ENCODE peak calls at places on chromosomes 13 and 19, in five cellular contexts. One of them, this sample, is unnamed.

GRCh38 chr13:98752111-98752941 is at the start of gene SLC15A1:
- DNase-seq in lower leg skin: peak; percentile 82
- DNase-seq in AG10803: no peak
- DNase-seq in heart right ventricle: no peak
- DNase-seq in neural progenitor cell: peak; percentile 33
- DNase-seq in this sample: no peak

GRCh38 chr19:11164879-11165406 is 9.4 kb upstream of the SPC24 start:
- DNase-seq in AG10803: peak; percentile 97
- DNase-seq in neural progenitor cell: no peak
- DNase-seq in lower leg skin: peak; percentile 96
- DNase-seq in heart right ventricle: peak; percentile 87
- DNase-seq in this sample: peak; percentile 100

GRCh38 chr13:94842901-94843300 is 130.6 kb upstream of the SOX21 start:
- DNase-seq in AG10803: no peak
- DNase-seq in heart right ventricle: no peak
- DNase-seq in neural progenitor cell: no peak
- DNase-seq in lower leg skin: no peak
- DNase-seq in this sample: no peak

GRCh38 chr19:11659612-11660011 is 62.3 kb downstream of the ZNF627 start:
- DNase-seq in heart right ventricle: no peak
- DNase-seq in AG10803: peak; percentile 9
- DNase-seq in neural progenitor cell: no peak
- DNase-seq in lower leg skin: no peak
- DNase-seq in this sample: peak; percentile 19

GRCh38 chr19:49368711-49369358 is 5.2 kb downstream of the DKKL1 start:
- DNase-seq in heart right ventricle: no peak
- DNase-seq in lower leg skin: no peak
- DNase-seq in AG10803: no peak
- DNase-seq in neural progenitor cell: no peak
- DNase-seq in this sample: no peak

GRCh38 chr13:48801255-48801654 is 147.5 kb downstream of the CYSLTR2 start:
- DNase-seq in heart right ventricle: no peak
- DNase-seq in AG10803: peak; percentile 90
- DNase-seq in neural progenitor cell: no peak
- DNase-seq in lower leg skin: no peak
- DNase-seq in this sample: peak; percentile 45

GRCh38 chr13:102484329-102484728 is 82.5 kb upstream of the FGF14 start:
- DNase-seq in lower leg skin: no peak
- DNase-seq in heart right ventricle: no peak
- DNase-seq in AG10803: no peak
- DNase-seq in neural progenitor cell: peak; percentile 41
- DNase-seq in this sample: peak; percentile 13

GRCh38 chr19:17775245-17775927 is 19.6 kb upstream of the B3GNT3 start:
- DNase-seq in lower leg skin: no peak
- DNase-seq in neural progenitor cell: peak; percentile 82
- DNase-seq in AG10803: peak; percentile 9
- DNase-seq in heart right ventricle: no peak
- DNase-seq in this sample: peak; percentile 32

GRCh38 chr19:42069619-42070293 is at the start of gene GRIK5:
- DNase-seq in lower leg skin: no peak
- DNase-seq in neural progenitor cell: peak; percentile 65
- DNase-seq in heart right ventricle: no peak
- DNase-seq in AG10803: no peak
- DNase-seq in this sample: no peak

GRCh38 chr13:46664195-46664594 is 111.2 kb downstream of the LRCH1 start:
- DNase-seq in lower leg skin: no peak
- DNase-seq in neural progenitor cell: no peak
- DNase-seq in heart right ventricle: no peak
- DNase-seq in AG10803: no peak
- DNase-seq in this sample: no peak

GRCh38 chr19:29724102-29724641 is 9.1 kb upstream of the C19orf12 start:
- DNase-seq in lower leg skin: no peak
- DNase-seq in neural progenitor cell: peak; percentile 71
- DNase-seq in AG10803: no peak
- DNase-seq in heart right ventricle: no peak
- DNase-seq in this sample: no peak

GRCh38 chr13:41581884-41582547 is 124.7 kb downstream of the RGCC start:
- DNase-seq in lower leg skin: no peak
- DNase-seq in heart right ventricle: no peak
- DNase-seq in neural progenitor cell: no peak
- DNase-seq in AG10803: no peak
- DNase-seq in this sample: peak; percentile 41

GRCh38 chr19:35204799-35205732 is 23.5 kb downstream of the FAM187B start:
- DNase-seq in neural progenitor cell: no peak
- DNase-seq in AG10803: no peak
- DNase-seq in lower leg skin: no peak
- DNase-seq in heart right ventricle: peak; percentile 33
- DNase-seq in this sample: no peak

GRCh38 chr19:38044267-38045111 is 137.5 kb downstream of the SIPA1L3 start:
- DNase-seq in lower leg skin: no peak
- DNase-seq in AG10803: no peak
- DNase-seq in heart right ventricle: no peak
- DNase-seq in neural progenitor cell: no peak
- DNase-seq in this sample: peak; percentile 47

GRCh38 chr19:43624933-43625332 is 5.5 kb upstream of the ZNF428 start:
- DNase-seq in neural progenitor cell: peak; percentile 86
- DNase-seq in lower leg skin: peak; percentile 93
- DNase-seq in heart right ventricle: peak; percentile 21
- DNase-seq in AG10803: no peak
- DNase-seq in this sample: no peak

GRCh38 chr19:18167975-18168645 is 5.5 kb upstream of the IFI30 start:
- DNase-seq in lower leg skin: no peak
- DNase-seq in heart right ventricle: no peak
- DNase-seq in AG10803: no peak
- DNase-seq in neural progenitor cell: peak; percentile 67
- DNase-seq in this sample: peak; percentile 36

GRCh38 chr13:77374786-77375185 is 47.9 kb upstream of the MYCBP2 start:
- DNase-seq in lower leg skin: no peak
- DNase-seq in AG10803: no peak
- DNase-seq in neural progenitor cell: no peak
- DNase-seq in heart right ventricle: no peak
- DNase-seq in this sample: no peak

GRCh38 chr13:23858586-23858985 is 30.6 kb downstream of the MIPEP start:
- DNase-seq in AG10803: no peak
- DNase-seq in neural progenitor cell: no peak
- DNase-seq in heart right ventricle: no peak
- DNase-seq in lower leg skin: no peak
- DNase-seq in this sample: no peak

DNA sequence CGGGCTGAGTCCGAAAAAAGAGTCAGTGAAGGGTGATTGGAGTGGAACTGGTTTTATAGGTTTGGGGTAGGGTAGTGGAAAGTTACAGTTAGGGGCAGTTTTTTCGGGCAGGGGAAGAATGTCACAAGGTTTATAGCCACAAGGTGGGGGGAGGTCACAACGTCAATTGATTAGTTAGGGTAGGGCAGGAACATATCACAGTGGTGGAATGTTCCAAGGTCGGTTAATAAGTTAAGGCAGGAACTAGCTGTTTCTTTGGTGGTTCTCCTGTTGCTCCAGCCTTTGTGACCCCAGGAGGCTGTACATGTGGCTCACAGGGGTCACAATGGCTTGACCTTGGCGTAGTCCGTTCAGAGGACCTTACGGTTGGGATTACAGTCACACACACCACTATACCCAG is 20.3 kb downstream of the RDH8 start:
- DNase-seq in neural progenitor cell: no peak
- DNase-seq in AG10803: no peak
- DNase-seq in lower leg skin: no peak
- DNase-seq in heart right ventricle: no peak
- DNase-seq in this sample: no peak
- H3K4me3 ChIP-seq in neural progenitor cell: no peak overlapping the region
- H3K4me3 ChIP-seq in AG10803: no peak overlapping the region
- H3K4me3 ChIP-seq in lower leg skin: no peak overlapping the region
- H3K4me3 ChIP-seq in heart right ventricle: no peak overlapping the region
- H3K4me3 ChIP-seq in this sample: no peak overlapping the region

GRCh38 chr13:22162889-22163288 is 492.0 kb downstream of the FGF9 start:
- DNase-seq in neural progenitor cell: no peak
- DNase-seq in heart right ventricle: no peak
- DNase-seq in AG10803: no peak
- DNase-seq in lower leg skin: no peak
- DNase-seq in this sample: no peak

GRCh38 chr13:22169473-22169872 is 498.6 kb downstream of the FGF9 start:
- DNase-seq in heart right ventricle: no peak
- DNase-seq in lower leg skin: no peak
- DNase-seq in neural progenitor cell: no peak
- DNase-seq in AG10803: no peak
- DNase-seq in this sample: no peak

GRCh38 chr13:22173605-22174004 is 502.7 kb downstream of the FGF9 start:
- DNase-seq in neural progenitor cell: no peak
- DNase-seq in AG10803: peak; percentile 66
- DNase-seq in lower leg skin: no peak
- DNase-seq in heart right ventricle: no peak
- DNase-seq in this sample: peak; percentile 33

GRCh38 chr13:22168437-22168836 is 497.6 kb downstream of the FGF9 start:
- DNase-seq in AG10803: no peak
- DNase-seq in heart right ventricle: no peak
- DNase-seq in lower leg skin: no peak
- DNase-seq in neural progenitor cell: no peak
- DNase-seq in this sample: no peak
- TF ChIP-seq CTCF in AG10803: no peak
- TF ChIP-seq CTCF in heart right ventricle: no peak
- TF ChIP-seq CTCF in lower leg skin: no peak
- TF ChIP-seq CTCF in neural progenitor cell: no peak
- TF ChIP-seq CTCF in this sample: no peak

GRCh38 chr13:25169951-25170553 is 2.0 kb downstream of the AMER2 start:
- DNase-seq in lower leg skin: no peak
- DNase-seq in neural progenitor cell: no peak
- DNase-seq in heart right ventricle: no peak
- DNase-seq in AG10803: no peak
- DNase-seq in this sample: no peak

GRCh38 chr13:25172303-25172630 is 179 bp upstream of the AMER2 start:
- DNase-seq in lower leg skin: no peak
- DNase-seq in neural progenitor cell: peak; percentile 33
- DNase-seq in AG10803: no peak
- DNase-seq in heart right ventricle: no peak
- DNase-seq in this sample: no peak

GRCh38 chr13:25171170-25171516 is 945 bp downstream of the AMER2 start:
- DNase-seq in AG10803: no peak
- DNase-seq in neural progenitor cell: no peak
- DNase-seq in heart right ventricle: no peak
- DNase-seq in lower leg skin: no peak
- DNase-seq in this sample: no peak

GRCh38 chr13:25170554-25171107 is 1.5 kb downstream of the AMER2 start:
- DNase-seq in heart right ventricle: no peak
- DNase-seq in neural progenitor cell: peak; percentile 67
- DNase-seq in lower leg skin: no peak
- DNase-seq in AG10803: no peak
- DNase-seq in this sample: no peak

DNA sequence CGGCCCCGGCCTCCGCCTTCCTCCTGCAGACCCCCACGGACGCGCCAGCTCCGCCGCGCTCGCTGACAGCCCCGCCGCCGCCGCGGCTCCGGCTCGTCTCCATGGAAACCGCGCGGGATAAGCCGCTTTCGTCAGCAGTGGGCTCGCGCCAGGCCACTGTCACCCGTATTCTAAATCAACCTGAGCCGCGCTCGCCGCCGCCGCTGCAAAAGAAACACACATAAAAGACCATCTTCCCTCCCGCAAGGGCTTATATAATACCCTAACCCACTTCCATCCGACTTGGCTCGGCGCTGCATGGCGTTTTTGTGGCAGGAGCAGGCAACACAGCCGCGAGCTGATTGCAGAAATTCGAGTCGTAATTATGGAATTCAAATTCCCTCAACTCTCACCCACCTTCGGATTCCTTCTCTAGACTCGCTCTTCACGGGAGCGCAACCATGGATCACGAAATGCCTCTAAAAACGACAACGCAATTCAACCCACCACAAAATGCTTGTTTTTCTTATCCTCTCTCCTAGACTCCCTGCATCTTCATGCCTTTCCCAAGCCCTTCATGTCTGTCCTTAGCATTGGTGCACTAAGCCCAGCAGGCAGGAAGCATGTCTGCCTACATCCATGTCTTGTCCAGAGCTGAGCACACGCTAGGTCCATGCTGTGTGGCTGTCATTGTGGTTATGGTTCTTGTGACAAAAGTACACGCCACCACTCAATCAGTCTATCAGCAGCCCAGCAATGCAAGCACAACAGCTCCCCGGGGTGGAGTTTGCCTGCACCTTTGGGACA is at the start of gene AMER2:
- DNase-seq in lower leg skin: no peak
- DNase-seq in heart right ventricle: no peak
- DNase-seq in neural progenitor cell: peak; percentile 86
- DNase-seq in AG10803: peak; percentile 4
- DNase-seq in this sample: peak; percentile 4
- H3K4me3 ChIP-seq in lower leg skin: peak within 1 kb of the TSS; percentile 21
- H3K4me3 ChIP-seq in heart right ventricle: peak within 1 kb of the TSS; percentile 14
- H3K4me3 ChIP-seq in neural progenitor cell: peak within 1 kb of the TSS; percentile 67
- H3K4me3 ChIP-seq in AG10803: peak within 1 kb of the TSS; percentile 24
- H3K4me3 ChIP-seq in this sample: peak within 1 kb of the TSS; percentile 42

GRCh38 chr19:5052515-5052914 is 83.6 kb downstream of the KDM4B start:
- DNase-seq in neural progenitor cell: peak; percentile 42
- DNase-seq in lower leg skin: no peak
- DNase-seq in AG10803: no peak
- DNase-seq in heart right ventricle: no peak
- DNase-seq in this sample: no peak
- TF ChIP-seq CTCF in neural progenitor cell: peak; percentile 38
- TF ChIP-seq CTCF in lower leg skin: no peak
- TF ChIP-seq CTCF in AG10803: no peak
- TF ChIP-seq CTCF in heart right ventricle: peak; percentile 16
- TF ChIP-seq CTCF in this sample: no peak

GRCh38 chr19:15448014-15448777 is 1.6 kb downstream of the WIZ start:
- DNase-seq in lower leg skin: no peak
- DNase-seq in AG10803: peak; percentile 16
- DNase-seq in neural progenitor cell: no peak
- DNase-seq in heart right ventricle: no peak
- DNase-seq in this sample: no peak
- H3K4me3 ChIP-seq in lower leg skin: no peak overlapping the region
- H3K4me3 ChIP-seq in AG10803: peak overlapping the region; percentile 71
- H3K4me3 ChIP-seq in neural progenitor cell: peak overlapping the region; percentile 90
- H3K4me3 ChIP-seq in heart right ventricle: no peak overlapping the region
- H3K4me3 ChIP-seq in this sample: no peak overlapping the region

DNA sequence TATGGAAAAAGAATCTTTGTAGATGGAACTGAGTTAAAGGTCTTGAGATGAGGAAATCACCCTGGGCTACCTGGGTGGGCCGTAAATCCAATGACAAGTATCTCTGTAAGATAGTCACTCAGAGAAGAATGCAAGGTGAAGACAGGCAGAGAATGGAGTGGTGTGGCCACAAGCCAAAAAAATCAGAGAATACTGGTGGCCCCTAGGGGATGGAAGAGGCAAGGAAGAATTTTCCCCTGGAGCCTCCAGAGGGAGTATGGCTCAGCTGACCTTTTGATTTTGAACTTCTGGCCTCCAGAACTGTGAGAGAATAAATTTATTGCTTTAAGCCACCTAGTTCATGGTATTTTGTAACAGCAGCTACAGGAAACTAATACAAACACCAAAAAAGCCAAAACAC is 32.7 kb upstream of the CSNK1A1L start:
- DNase-seq in AG10803: peak; percentile 27
- DNase-seq in heart right ventricle: no peak
- DNase-seq in lower leg skin: no peak
- DNase-seq in neural progenitor cell: no peak
- DNase-seq in this sample: no peak
- TF ChIP-seq CTCF in AG10803: peak; percentile 38
- TF ChIP-seq CTCF in heart right ventricle: peak; percentile 7
- TF ChIP-seq CTCF in lower leg skin: no peak
- TF ChIP-seq CTCF in neural progenitor cell: peak; percentile 22
- TF ChIP-seq CTCF in this sample: peak; percentile 22